ENCODE peak calls at places on chromosomes 16 and 17, in five cellular contexts. One of them, this sample, is unnamed.

GRCh38 chr17:27481327-27481726 is 25.1 kb downstream of the KSR1 start:
- DNase-seq in tibial nerve: no peak
- DNase-seq in A549: no peak
- DNase-seq in EL: no peak
- DNase-seq in activated CD4-positive, alpha-beta T cell treated with anti-CD3 and anti-CD28 coated beads for 48 hours: peak; percentile 53
- DNase-seq in this sample: no peak

GRCh38 chr16:84885024-84885910 is 65.5 kb downstream of the CRISPLD2 start:
- DNase-seq in tibial nerve: peak; percentile 31
- DNase-seq in A549: no peak
- DNase-seq in EL: no peak
- DNase-seq in activated CD4-positive, alpha-beta T cell treated with anti-CD3 and anti-CD28 coated beads for 48 hours: no peak
- DNase-seq in this sample: peak; percentile 76

GRCh38 chr16:3610698-3611144 is 685 bp downstream of the SLX4 start:
- DNase-seq in tibial nerve: no peak
- DNase-seq in A549: no peak
- DNase-seq in EL: peak; percentile 14
- DNase-seq in activated CD4-positive, alpha-beta T cell treated with anti-CD3 and anti-CD28 coated beads for 48 hours: no peak
- DNase-seq in this sample: peak; percentile 12

GRCh38 chr16:17470002-17470870 is 524 bp downstream of the XYLT1 start:
- DNase-seq in tibial nerve: no peak
- DNase-seq in A549: peak; percentile 13
- DNase-seq in EL: no peak
- DNase-seq in activated CD4-positive, alpha-beta T cell treated with anti-CD3 and anti-CD28 coated beads for 48 hours: peak; percentile 51
- DNase-seq in this sample: no peak

GRCh38 chr16:88924834-88925539 is 52.0 kb downstream of the CBFA2T3 start:
- DNase-seq in tibial nerve: no peak
- DNase-seq in A549: peak; percentile 87
- DNase-seq in EL: peak; percentile 92
- DNase-seq in activated CD4-positive, alpha-beta T cell treated with anti-CD3 and anti-CD28 coated beads for 48 hours: peak; percentile 60
- DNase-seq in this sample: peak; percentile 57

GRCh38 chr16:16025214-16025968 is 76.0 kb downstream of the ABCC1 start:
- DNase-seq in tibial nerve: no peak
- DNase-seq in A549: peak; percentile 38
- DNase-seq in EL: peak; percentile 90
- DNase-seq in activated CD4-positive, alpha-beta T cell treated with anti-CD3 and anti-CD28 coated beads for 48 hours: peak; percentile 67
- DNase-seq in this sample: no peak

GRCh38 chr16:27512061-27512460 is 37.7 kb downstream of the GTF3C1 start:
- DNase-seq in tibial nerve: no peak
- DNase-seq in A549: no peak
- DNase-seq in EL: no peak
- DNase-seq in activated CD4-positive, alpha-beta T cell treated with anti-CD3 and anti-CD28 coated beads for 48 hours: no peak
- DNase-seq in this sample: no peak

GRCh38 chr16:51394401-51394800 is 243.3 kb upstream of the SALL1 start:
- DNase-seq in tibial nerve: no peak
- DNase-seq in A549: no peak
- DNase-seq in EL: no peak
- DNase-seq in activated CD4-positive, alpha-beta T cell treated with anti-CD3 and anti-CD28 coated beads for 48 hours: no peak
- DNase-seq in this sample: no peak

GRCh38 chr17:9907131-9907530 is 2.1 kb upstream of the RCVRN start:
- DNase-seq in tibial nerve: no peak
- DNase-seq in A549: no peak
- DNase-seq in EL: no peak
- DNase-seq in activated CD4-positive, alpha-beta T cell treated with anti-CD3 and anti-CD28 coated beads for 48 hours: no peak
- DNase-seq in this sample: no peak

GRCh38 chr17:28478940-28479615 is 5.6 kb downstream of the SLC13A2 start:
- DNase-seq in tibial nerve: no peak
- DNase-seq in A549: no peak
- DNase-seq in EL: no peak
- DNase-seq in activated CD4-positive, alpha-beta T cell treated with anti-CD3 and anti-CD28 coated beads for 48 hours: no peak
- DNase-seq in this sample: no peak

GRCh38 chr16:84271866-84272265 is 22.8 kb upstream of the WFDC1 start:
- DNase-seq in tibial nerve: no peak
- DNase-seq in A549: no peak
- DNase-seq in EL: no peak
- DNase-seq in activated CD4-positive, alpha-beta T cell treated with anti-CD3 and anti-CD28 coated beads for 48 hours: no peak
- DNase-seq in this sample: peak; percentile 84

GRCh38 chr17:350706-351435 is 1.7 kb downstream of the RPH3AL start:
- DNase-seq in tibial nerve: peak; percentile 82
- DNase-seq in A549: peak; percentile 86
- DNase-seq in EL: peak; percentile 46
- DNase-seq in activated CD4-positive, alpha-beta T cell treated with anti-CD3 and anti-CD28 coated beads for 48 hours: no peak
- DNase-seq in this sample: no peak

GRCh38 chr17:2237521-2237921 is 66.1 kb downstream of the SMG6 start:
- DNase-seq in tibial nerve: no peak
- DNase-seq in A549: no peak
- DNase-seq in EL: peak; percentile 23
- DNase-seq in activated CD4-positive, alpha-beta T cell treated with anti-CD3 and anti-CD28 coated beads for 48 hours: no peak
- DNase-seq in this sample: no peak

GRCh38 chr17:19021622-19022083 is 17.1 kb upstream of the FAM83G start:
- DNase-seq in tibial nerve: no peak
- DNase-seq in A549: no peak
- DNase-seq in EL: no peak
- DNase-seq in activated CD4-positive, alpha-beta T cell treated with anti-CD3 and anti-CD28 coated beads for 48 hours: peak; percentile 73
- DNase-seq in this sample: no peak

GRCh38 chr17:73528679-73529078 is 115.6 kb downstream of the SDK2 start:
- DNase-seq in tibial nerve: no peak
- DNase-seq in A549: no peak
- DNase-seq in EL: no peak
- DNase-seq in activated CD4-positive, alpha-beta T cell treated with anti-CD3 and anti-CD28 coated beads for 48 hours: no peak
- DNase-seq in this sample: no peak

GRCh38 chr17:32631341-32632109 is 144.7 kb downstream of the CDK5R1 start:
- DNase-seq in tibial nerve: no peak
- DNase-seq in A549: no peak
- DNase-seq in EL: no peak
- DNase-seq in activated CD4-positive, alpha-beta T cell treated with anti-CD3 and anti-CD28 coated beads for 48 hours: no peak
- DNase-seq in this sample: no peak

GRCh38 chr17:31593806-31594205 is 202.3 kb downstream of the RAB11FIP4 start:
- DNase-seq in tibial nerve: no peak
- DNase-seq in A549: no peak
- DNase-seq in EL: peak; percentile 94
- DNase-seq in activated CD4-positive, alpha-beta T cell treated with anti-CD3 and anti-CD28 coated beads for 48 hours: no peak
- DNase-seq in this sample: no peak

GRCh38 chr16:56192644-56192960 is 1.3 kb downstream of the GNAO1 start:
- DNase-seq in tibial nerve: no peak
- DNase-seq in A549: no peak
- DNase-seq in EL: no peak
- DNase-seq in activated CD4-positive, alpha-beta T cell treated with anti-CD3 and anti-CD28 coated beads for 48 hours: no peak
- DNase-seq in this sample: no peak

GRCh38 chr16:12503201-12503600 is 300.5 kb downstream of the CPPED1 start:
- DNase-seq in tibial nerve: no peak
- DNase-seq in A549: no peak
- DNase-seq in EL: no peak
- DNase-seq in activated CD4-positive, alpha-beta T cell treated with anti-CD3 and anti-CD28 coated beads for 48 hours: no peak
- DNase-seq in this sample: no peak

This sample was measured in COLO829.